ENCODE peak calls at places on chromosomes 1 and 21, in nine cellular contexts. Z, Q, P, I, T, G, N, R and C are unnamed samples.

GRCh38 chr1:185680453-185680852 is 53.7 kb upstream of the HMCN1 start:
- DNase-seq in Q (no peak), R (no peak), Z (no peak), G (no peak), I (no peak), T (no peak), N (no peak), P (no peak), C (no peak)

GRCh38 chr1:117120774-117121588 is 568 bp downstream of the TRIM45 start:
- DNase-seq in P (peak; percentile 14), I (no peak), R (no peak), N (no peak), T (no peak), Q (peak; percentile 30), Z (no peak), G (no peak), C (no peak)

GRCh38 chr21:46656820-46657219 is 21.3 kb downstream of the PRMT2 start:
- DNase-seq in T (no peak), N (no peak), R (no peak), P (no peak), Z (no peak), Q (no peak), I (no peak), G (no peak), C (no peak)

GRCh38 chr1:67832737-67833594 is at the start of gene GNG12:
- DNase-seq in G (peak; percentile 71), T (peak; percentile 70), Z (peak; percentile 78), N (peak; percentile 68), P (peak; percentile 52), I (peak; percentile 75), R (peak; percentile 75), Q (peak; percentile 70), C (peak; percentile 76)

GRCh38 chr1:150696151-150696550 is 803 bp downstream of the GOLPH3L start:
- DNase-seq in G (no peak), R (no peak), Z (peak; percentile 5), T (no peak), Q (no peak), P (no peak), N (no peak), I (no peak), C (no peak)

GRCh38 chr1:16727190-16728111 is 12.9 kb upstream of the RNU1-4 start:
- DNase-seq in N (no peak), T (peak; percentile 67), G (peak; percentile 13), I (no peak), R (peak; percentile 14), Z (peak; percentile 70), P (no peak), Q (peak; percentile 67), C (peak; percentile 82)

GRCh38 chr1:37473431-37474050 is 839 bp upstream of the ZC3H12A start:
- DNase-seq in Q (peak; percentile 46), T (peak; percentile 50), P (no peak), I (no peak), G (no peak), R (no peak), N (no peak), Z (peak; percentile 58), C (no peak)

GRCh38 chr1:246067432-246068021 is 439.6 kb downstream of the SMYD3 start:
- DNase-seq in Q (no peak), R (no peak), T (peak; percentile 65), Z (no peak), G (peak; percentile 56), I (no peak), P (no peak), N (no peak), C (no peak)

GRCh38 chr1:240732390-240732789 is 120.4 kb upstream of the GREM2 start:
- DNase-seq in G (peak; percentile 74), P (no peak), Q (peak; percentile 70), N (no peak), R (no peak), T (peak; percentile 83), I (no peak), Z (peak; percentile 73), C (no peak)

GRCh38 chr1:68811806-68812205 is 314.9 kb upstream of the DEPDC1 start:
- DNase-seq in N (no peak), G (no peak), Z (no peak), R (no peak), Q (no peak), T (no peak), P (no peak), I (no peak), C (no peak)

GRCh38 chr1:183711691-183712401 is 58.7 kb upstream of the APOBEC4 start:
- DNase-seq in G (peak; percentile 65), R (no peak), Q (no peak), I (no peak), Z (no peak), T (peak; percentile 69), N (peak; percentile 58), P (no peak), C (no peak)

GRCh38 chr1:30642391-30643120 is 80.8 kb downstream of the MATN1 start:
- DNase-seq in Q (no peak), P (no peak), N (no peak), T (no peak), I (no peak), G (no peak), R (no peak), Z (no peak), C (no peak)

GRCh38 chr21:35905973-35906357 is 154.4 kb downstream of the SETD4 start:
- DNase-seq in T (no peak), Z (no peak), I (no peak), P (peak; percentile 10), G (no peak), R (no peak), N (no peak), Q (no peak), C (no peak)
- TF ChIP-seq CTCF in T (no peak), Z (no peak), I (no peak), P (no peak), G (no peak), R (no peak), N (no peak), Q (no peak), C (no peak)

DNA sequence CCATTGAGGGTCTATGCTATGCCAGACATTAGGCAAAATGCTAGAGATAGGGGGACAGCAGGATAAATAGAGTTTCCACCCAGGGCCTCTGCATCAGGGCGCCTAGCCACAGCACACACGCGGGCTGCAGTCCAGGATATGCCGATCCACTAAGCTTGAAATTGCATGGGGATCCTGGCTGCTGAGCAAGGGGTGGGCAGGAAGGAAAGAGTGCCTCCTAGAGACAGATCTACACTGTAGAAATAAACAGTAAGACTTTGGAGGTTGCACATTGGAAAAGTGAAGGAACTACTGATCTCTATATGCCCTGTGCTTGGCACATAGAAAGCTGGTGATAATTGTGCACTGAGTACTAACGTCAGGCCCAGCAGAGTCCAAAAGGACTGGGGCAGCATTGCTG is 411.1 kb downstream of the PRDM2 start:
- DNase-seq in Z (no peak), N (no peak), P (no peak), T (no peak), I (no peak), R (no peak), G (no peak), Q (no peak), C (no peak)
- TF ChIP-seq CTCF in Z (no peak), N (no peak), P (no peak), T (no peak), I (no peak), R (no peak), G (no peak), Q (no peak), C (no peak)

GRCh38 chr1:214586621-214587020 is 16.4 kb upstream of the CENPF start:
- DNase-seq in N (no peak), R (no peak), T (no peak), Z (no peak), P (no peak), Q (no peak), I (no peak), G (no peak), C (no peak)

GRCh38 chr1:214593158-214593557 is 9.8 kb upstream of the CENPF start:
- DNase-seq in N (no peak), G (no peak), Q (no peak), T (no peak), I (no peak), R (no peak), P (no peak), Z (no peak), C (no peak)

GRCh38 chr1:214588963-214589597 is 13.9 kb upstream of the CENPF start:
- DNase-seq in T (peak; percentile 53), Z (no peak), I (no peak), N (no peak), P (peak; percentile 33), R (no peak), Q (no peak), G (no peak), C (no peak)

GRCh38 chr1:214587165-214587564 is 15.8 kb upstream of the CENPF start:
- DNase-seq in Q (no peak), P (no peak), I (no peak), Z (no peak), T (no peak), N (no peak), G (no peak), R (no peak), C (no peak)

DNA sequence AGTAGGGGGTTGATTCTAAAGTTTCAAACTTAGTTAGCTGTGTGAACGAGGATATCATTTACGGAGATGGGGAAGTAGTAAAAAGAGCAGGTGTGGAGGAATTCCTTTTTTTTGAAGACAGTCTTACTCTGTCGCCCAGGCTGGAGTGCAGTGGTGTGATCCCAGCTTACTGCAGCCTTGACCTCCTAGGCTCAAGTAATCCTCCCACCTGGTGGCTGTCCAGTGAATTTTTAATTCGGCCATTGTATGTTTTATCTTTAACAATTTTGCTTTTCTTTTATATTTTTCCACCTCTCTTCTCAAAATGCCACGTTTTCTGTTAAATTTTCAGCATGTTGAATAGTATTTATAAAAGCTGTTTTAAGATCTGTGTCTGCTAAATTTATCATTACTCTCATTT is 12.3 kb upstream of the CENPF start:
- DNase-seq in G (no peak), I (no peak), R (no peak), T (no peak), N (no peak), Q (no peak), P (no peak), Z (no peak), C (no peak)
- TF ChIP-seq CTCF in G (peak; percentile 13), I (no peak), R (no peak), T (peak; percentile 26), N (no peak), Q (no peak), P (no peak), Z (no peak), C (peak; percentile 49)

GRCh38 chr1:36162680-36163079 is 6.7 kb downstream of the MAP7D1 start:
- DNase-seq in R (no peak), I (no peak), N (no peak), Q (no peak), T (no peak), P (no peak), Z (no peak), G (no peak), C (no peak)

GRCh38 chr1:36159614-36160387 is 3.8 kb downstream of the MAP7D1 start:
- DNase-seq in G (no peak), P (no peak), R (no peak), I (no peak), Q (no peak), Z (no peak), N (no peak), T (no peak), C (no peak)

GRCh38 chr1:36161656-36162531 is 5.9 kb downstream of the MAP7D1 start:
- DNase-seq in T (peak; percentile 42), P (no peak), G (peak; percentile 38), R (peak; percentile 51), N (no peak), Z (no peak), I (peak; percentile 83), Q (peak; percentile 80), C (no peak)

GRCh38 chr1:36160388-36160948 is 4.5 kb downstream of the MAP7D1 start:
- DNase-seq in G (no peak), N (no peak), Z (no peak), Q (no peak), R (no peak), I (no peak), P (no peak), T (no peak), C (no peak)

GRCh38 chr1:36160949-36161485 is 5.1 kb downstream of the MAP7D1 start:
- DNase-seq in T (peak; percentile 67), P (no peak), N (peak; percentile 82), Q (peak; percentile 60), I (peak; percentile 78), G (peak; percentile 72), Z (peak; percentile 47), R (peak; percentile 65), C (no peak)
- TF ChIP-seq CTCF in T (peak; percentile 57), P (peak; percentile 32), N (peak; percentile 31), Q (no peak), I (peak; percentile 25), G (peak; percentile 37), Z (peak; percentile 37), R (no peak), C (peak; percentile 56)